ENCODE peak calls at places on chromosomes 6 and 20, in six cellular contexts. T is GM23338, Q is brain microvascular endothelial cell, F is heart left ventricle, X is body of pancreas, D is fibroblast of pulmonary artery. O is an unnamed sample.

GRCh38 chr20:47929368-47930115 is 144.3 kb upstream of the SULF2 start:
- DNase-seq in T (no peak), D (peak), Q (no peak), X (no peak), F (no peak), O (peak)

GRCh38 chr20:37622728-37623127 is 71.1 kb upstream of the CTNNBL1 start:
- DNase-seq in F (no peak), Q (no peak), T (peak), D (no peak), X (no peak), O (no peak)

GRCh38 chr6:150001295-150001990 is 23.9 kb downstream of the RAET1L start:
- DNase-seq in X (no peak), F (no peak), D (no peak), T (no peak), Q (no peak), O (no peak)

GRCh38 chr20:34074101-34074760 is 37.8 kb downstream of the EIF2S2 start:
- DNase-seq in T (no peak), Q (no peak), F (no peak), X (no peak), D (no peak), O (no peak)

GRCh38 chr6:160929831-160930230 is 61.7 kb upstream of the MAP3K4 start:
- DNase-seq in T (no peak), D (no peak), F (no peak), X (no peak), Q (no peak), O (no peak)

GRCh38 chr6:149843051-149843633 is 21.0 kb downstream of the LRP11 start:
- DNase-seq in X (peak), T (no peak), D (no peak), F (peak), Q (no peak), O (peak)

GRCh38 chr6:138115877-138116660 is 8.8 kb upstream of the PERP start:
- DNase-seq in Q (peak), X (peak), D (peak), F (peak), T (peak), O (peak)

GRCh38 chr6:11653028-11653583 is 115.6 kb downstream of the TMEM170B start:
- DNase-seq in F (peak), T (peak), D (peak), X (no peak), Q (peak), O (peak)

GRCh38 chr20:48008850-48009535 is 223.7 kb upstream of the SULF2 start:
- DNase-seq in T (no peak), F (no peak), D (peak), Q (no peak), X (no peak), O (peak)

GRCh38 chr6:36825996-36826395 is 13.2 kb downstream of the CPNE5 start:
- DNase-seq in F (no peak), X (no peak), D (no peak), Q (no peak), T (no peak), O (no peak)

GRCh38 chr6:105591053-105591452 is 188.2 kb upstream of the PREP start:
- DNase-seq in F (no peak), X (no peak), Q (no peak), T (no peak), D (peak), O (peak)

GRCh38 chr6:16505711-16506362 is 255.4 kb downstream of the ATXN1 start:
- DNase-seq in Q (peak), D (peak), F (no peak), X (no peak), T (no peak), O (peak)

GRCh38 chr6:17965397-17965796 is 22.0 kb downstream of the KIF13A start:
- DNase-seq in D (peak), T (no peak), X (no peak), Q (no peak), F (no peak), O (peak)

GRCh38 chr6:32637219-32637880 is at the start of gene HLA-DQA1:
- DNase-seq in D (no peak), X (no peak), T (no peak), Q (no peak), F (no peak), O (no peak)

GRCh38 chr6:11810039-11810541 is 31.5 kb upstream of the ADTRP start:
- DNase-seq in X (peak), D (peak), T (no peak), F (peak), Q (peak), O (peak)

GRCh38 chr6:160804639-160805038 is 102.6 kb downstream of the PLG start:
- DNase-seq in T (no peak), X (no peak), F (no peak), Q (no peak), D (no peak), O (no peak)

GRCh38 chr6:7484666-7485065 is 56.8 kb upstream of the DSP start:
- DNase-seq in F (no peak), Q (no peak), T (no peak), D (no peak), X (no peak), O (no peak)

GRCh38 chr20:57049298-57049697 is 217.1 kb downstream of the BMP7 start:
- DNase-seq in Q (no peak), D (no peak), T (no peak), F (no peak), X (no peak), O (no peak)

GRCh38 chr6:34602318-34603111 is 46.4 kb upstream of the SPDEF start:
- DNase-seq in T (no peak), X (peak), Q (peak), D (no peak), F (no peak), O (no peak)

GRCh38 chr6:25918083-25918683 is 12.3 kb downstream of the SLC17A2 start:
- DNase-seq in D (no peak), F (no peak), X (no peak), T (no peak), Q (no peak), O (no peak)

GRCh38 chr6:134111062-134111677 is 58.7 kb upstream of the SLC2A12 start:
- DNase-seq in T (peak), X (peak), Q (peak), D (peak), F (no peak), O (peak)

GRCh38 chr6:104957301-104958177 is 632 bp downstream of the LIN28B start:
- DNase-seq in F (no peak), T (peak), X (no peak), Q (no peak), D (no peak), O (no peak)

GRCh38 chr6:54018722-54019121 is 92.5 kb upstream of the MLIP start:
- DNase-seq in T (no peak), D (no peak), Q (no peak), X (no peak), F (no peak), O (no peak)
- H3K4me3 ChIP-seq in T (no peak), D (no peak), Q (no peak), X (no peak), F (peak), O (no peak)

DNA sequence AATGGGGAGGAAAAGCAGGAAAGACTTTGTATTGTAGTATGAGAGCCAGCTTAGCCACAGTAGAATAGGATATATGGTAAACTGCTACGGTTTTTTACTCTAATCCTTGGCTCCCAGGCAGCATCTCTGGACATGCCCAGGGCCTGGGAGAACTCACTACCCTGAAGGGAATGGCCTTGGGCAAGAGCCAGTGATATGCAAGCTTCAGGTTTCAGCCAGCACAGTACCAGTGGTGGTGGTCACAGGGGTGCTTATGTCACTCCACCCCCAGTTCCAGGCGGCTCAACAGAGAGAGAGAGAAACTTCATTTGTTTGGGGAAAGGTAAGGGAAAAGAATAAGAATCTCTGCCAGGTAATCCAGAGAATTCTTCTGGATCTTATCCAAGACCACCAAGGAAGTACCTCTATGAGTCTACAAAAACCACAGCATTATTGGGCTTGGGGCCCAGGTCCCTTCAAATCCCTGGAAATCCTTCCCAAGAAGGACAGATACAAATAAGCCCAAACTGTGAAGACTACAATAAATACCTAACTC is 121.2 kb downstream of the THBS2 start:
- DNase-seq in T (no peak), D (no peak), X (no peak), Q (no peak), F (no peak), O (peak)
- H3K4me3 ChIP-seq in T (no peak), D (no peak), X (no peak), Q (no peak), F (no peak), O (no peak)

DNA sequence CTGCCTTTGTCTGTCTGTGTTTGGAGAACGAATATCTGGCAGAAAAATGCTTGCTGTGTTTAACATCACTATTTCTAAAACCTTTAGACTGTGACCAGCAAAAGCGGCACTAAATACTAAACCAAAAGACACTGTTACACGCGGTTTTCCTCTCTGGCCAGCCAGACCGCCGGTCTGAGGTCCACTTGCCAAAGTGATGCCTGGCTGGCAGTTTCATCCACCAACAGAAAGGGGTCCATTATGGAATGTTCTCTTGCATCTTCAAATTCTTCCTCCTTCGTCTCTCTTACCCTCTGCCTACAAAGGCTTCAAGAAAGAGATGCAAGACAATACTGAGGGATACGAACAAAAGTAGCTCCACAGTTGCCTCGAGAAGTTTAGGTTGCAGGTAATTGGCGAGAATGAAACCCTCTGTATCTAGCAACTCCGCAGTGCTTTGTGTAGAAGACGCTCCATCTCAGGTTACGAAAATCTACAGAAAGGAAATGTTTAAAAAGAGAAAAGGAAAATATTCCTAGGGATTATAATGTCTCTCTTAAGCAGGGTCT is 176.6 kb downstream of the TRIM27 start:
- DNase-seq in X (no peak), Q (no peak), T (no peak), F (no peak), D (no peak), O (no peak)
- H3K4me3 ChIP-seq in X (no peak), Q (peak), T (peak), F (no peak), D (peak), O (peak)

GRCh38 chr6:122511193-122511924 is 39.8 kb upstream of the SERINC1 start:
- DNase-seq in D (no peak), Q (no peak), F (no peak), T (no peak), X (no peak), O (no peak)
- H3K4me3 ChIP-seq in D (no peak), Q (no peak), F (no peak), T (no peak), X (no peak), O (no peak)

DNA sequence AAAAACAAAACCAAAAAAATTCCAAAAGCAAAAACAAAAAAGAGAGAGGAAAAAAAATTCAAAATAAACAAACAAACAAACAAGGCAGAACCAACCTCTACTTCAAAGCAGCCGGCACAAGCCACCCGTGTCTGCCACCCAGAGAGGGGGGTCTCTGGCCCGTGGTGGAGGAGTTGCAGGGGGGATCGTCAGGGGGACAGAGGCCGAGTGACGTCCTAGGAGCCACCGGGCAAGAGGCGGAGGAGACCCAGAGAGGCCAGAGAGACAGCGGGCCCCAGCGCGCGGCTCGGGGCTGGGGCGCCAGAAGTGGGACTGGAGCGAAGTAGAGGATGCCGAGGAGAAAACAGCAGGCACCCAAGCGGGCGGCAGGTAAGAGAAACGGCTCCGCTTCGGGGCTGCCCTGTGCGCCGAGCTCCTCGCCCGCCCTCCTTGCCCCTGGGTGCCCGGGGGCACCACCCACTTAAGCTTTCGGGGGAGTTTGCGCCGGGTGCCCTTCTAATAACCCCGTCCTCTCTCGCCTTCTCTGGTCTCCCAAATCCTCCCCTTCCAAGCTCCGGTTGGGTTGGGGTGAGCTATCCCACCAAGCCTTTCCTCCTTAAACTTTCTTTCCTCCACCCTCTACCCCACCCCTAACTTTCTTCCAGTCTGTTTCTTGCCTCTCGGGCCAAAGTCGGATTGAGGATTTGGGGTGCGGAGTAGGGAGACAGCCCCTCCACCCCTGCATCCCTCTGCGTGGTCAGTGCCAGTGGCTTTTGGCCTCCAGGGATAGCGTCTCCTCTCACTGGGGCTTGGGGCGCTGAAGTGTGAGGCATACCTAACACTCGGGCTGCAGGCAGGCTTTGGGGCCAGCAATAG is 1.0 kb downstream of the TSHZ2 start:
- DNase-seq in T (peak), Q (no peak), X (peak), F (no peak), D (no peak), O (no peak)
- H3K4me3 ChIP-seq in T (peak), Q (peak), X (peak), F (peak), D (peak), O (peak)

GRCh38 chr6:15370730-15371129 is 124.9 kb downstream of the JARID2 start:
- DNase-seq in F (no peak), T (no peak), X (no peak), D (no peak), Q (no peak), O (no peak)
- H3K4me3 ChIP-seq in F (no peak), T (no peak), X (no peak), D (no peak), Q (no peak), O (no peak)

GRCh38 chr6:39225946-39226437 is 3.3 kb downstream of the KCNK5 start:
- DNase-seq in D (no peak), T (no peak), X (no peak), Q (no peak), F (no peak), O (no peak)
- H3K4me3 ChIP-seq in D (no peak), T (peak), X (no peak), Q (no peak), F (no peak), O (no peak)

DNA sequence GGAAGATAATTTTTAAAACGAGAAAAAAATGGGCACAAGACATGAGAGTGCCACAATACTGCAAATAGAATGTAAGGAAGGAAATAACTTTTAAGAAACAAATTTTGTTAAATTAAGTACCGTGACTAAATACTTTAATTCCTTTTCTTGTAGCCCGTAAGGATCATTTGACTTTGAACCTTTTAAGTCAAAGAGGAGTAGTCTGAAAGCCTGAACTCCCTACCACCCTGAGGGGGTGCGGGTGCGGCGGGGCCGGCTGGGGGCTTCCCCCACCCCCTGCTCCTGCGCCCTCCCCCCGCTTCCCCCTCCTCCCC is 231 bp upstream of the PHACTR2 start:
- DNase-seq in D (no peak), X (no peak), T (no peak), Q (no peak), F (no peak), O (no peak)
- H3K4me3 ChIP-seq in D (peak), X (peak), T (peak), Q (peak), F (peak), O (peak)

O was measured in fibroblast of the aortic adventitia.